ENCODE peak calls at places on chromosomes 11 and 22, in five cellular contexts. X is GM12865, A is dorsolateral prefrontal cortex, N is brain microvascular endothelial cell, Q is suprapubic skin. H is an unnamed sample.

GRCh38 chr11:101718406-101718805 is 134.6 kb upstream of the TRPC6 start:
- DNase-seq in X (no peak), A (no peak), N (peak), Q (no peak), H (no peak)

GRCh38 chr22:48536691-48537591 is 1290.7 kb downstream of the BRD1 start:
- DNase-seq in X (no peak), A (peak), N (no peak), Q (no peak), H (no peak)

GRCh38 chr11:75576445-75577049 is 14.5 kb downstream of the SERPINH1 start:
- DNase-seq in X (peak), A (no peak), N (peak), Q (no peak), H (peak)

GRCh38 chr22:44537016-44537936 is 39.2 kb upstream of the RTL6 start:
- DNase-seq in X (no peak), A (no peak), N (no peak), Q (peak), H (no peak)

GRCh38 chr11:29129850-29130249 is 887.0 kb downstream of the KCNA4 start:
- DNase-seq in X (no peak), A (no peak), N (peak), Q (no peak), H (no peak)

GRCh38 chr11:69839516-69839915 is 20.3 kb upstream of the FGF3 start:
- DNase-seq in X (no peak), A (no peak), N (no peak), Q (no peak), H (no peak)

GRCh38 chr11:72091292-72091691 is 10.6 kb downstream of the LRRC51 start:
- DNase-seq in X (peak), A (peak), N (peak), Q (no peak), H (peak)

GRCh38 chr22:34570408-34570807 is 495.6 kb upstream of the ISX start:
- DNase-seq in X (no peak), A (no peak), N (no peak), Q (no peak), H (no peak)

DNA sequence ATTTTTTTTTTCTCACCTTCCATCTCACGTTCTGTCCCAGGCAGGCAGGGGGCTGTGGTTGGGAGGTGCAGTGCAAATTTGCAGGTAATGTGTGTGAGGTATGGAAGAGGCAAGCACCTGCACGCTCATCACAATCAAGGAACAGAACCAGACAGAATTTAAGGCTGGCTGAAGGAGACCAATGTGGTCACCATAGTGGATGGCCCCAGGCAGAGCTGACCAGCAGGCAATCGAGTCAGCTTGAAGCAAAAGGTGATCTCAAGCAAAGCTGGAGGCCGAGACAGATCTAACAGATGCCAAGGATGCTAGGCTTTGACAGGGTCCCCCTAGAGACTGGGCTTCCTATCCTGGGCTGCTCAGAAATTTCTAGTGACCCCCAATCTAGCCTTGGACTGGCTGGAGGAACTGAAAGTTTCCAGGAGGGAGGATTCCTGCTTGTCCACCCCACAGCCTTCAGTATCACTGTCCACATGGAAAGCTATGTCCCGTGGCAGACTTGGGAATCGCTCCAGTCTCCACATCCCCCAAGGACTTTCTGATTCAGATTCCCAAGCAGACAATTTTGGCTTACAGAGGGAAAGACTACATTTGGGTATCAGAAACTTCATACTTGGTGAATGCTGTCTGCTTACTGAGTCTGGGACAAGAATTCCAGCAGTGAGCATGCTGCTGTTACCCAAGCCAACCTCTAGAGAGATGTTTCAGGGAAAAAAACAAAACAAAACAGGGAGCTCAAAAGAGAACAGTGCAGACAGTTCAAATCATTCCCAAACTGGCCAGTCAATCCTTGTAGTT is 9.0 kb upstream of the MICAL3 start:
- DNase-seq in X (no peak), A (no peak), N (no peak), Q (peak), H (no peak)
- TF ChIP-seq CTCF in X (no peak), A (no peak), N (peak), Q (no peak), H (no peak)

DNA sequence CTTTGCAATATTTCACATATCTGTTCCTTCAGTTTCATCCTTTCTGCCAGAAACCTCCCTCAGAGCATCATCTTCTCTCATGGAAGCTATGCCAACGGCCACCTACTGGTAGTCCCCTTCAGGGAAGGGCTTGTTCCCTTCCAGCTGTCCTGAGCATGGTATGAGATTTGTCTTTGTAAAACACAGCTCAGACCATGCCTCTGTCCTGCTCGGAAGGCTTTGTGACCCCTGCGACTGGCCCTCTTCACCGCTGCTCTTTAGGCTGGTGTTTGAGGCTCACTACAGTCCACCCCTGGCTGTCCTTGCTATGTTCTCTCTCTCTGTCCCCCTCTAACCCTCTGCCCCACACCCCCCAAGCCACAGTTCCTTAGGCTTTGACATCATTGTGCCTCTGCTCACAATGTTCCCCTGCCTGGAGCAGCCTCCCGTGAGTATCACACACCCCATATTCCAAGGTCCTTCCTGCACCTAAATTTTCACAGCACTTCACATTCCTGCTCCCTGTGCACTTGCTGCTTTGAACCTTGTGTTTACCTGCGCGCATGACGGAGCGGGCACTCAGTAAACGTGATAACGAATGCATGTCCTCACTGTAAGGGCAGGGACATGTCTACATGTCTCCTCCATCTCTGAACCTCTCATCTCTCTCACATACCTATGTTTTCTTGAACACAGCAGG is 24.0 kb upstream of the ACER3 start:
- DNase-seq in X (no peak), A (no peak), N (no peak), Q (no peak), H (no peak)
- TF ChIP-seq CTCF in X (no peak), A (peak), N (no peak), Q (no peak), H (no peak)

DNA sequence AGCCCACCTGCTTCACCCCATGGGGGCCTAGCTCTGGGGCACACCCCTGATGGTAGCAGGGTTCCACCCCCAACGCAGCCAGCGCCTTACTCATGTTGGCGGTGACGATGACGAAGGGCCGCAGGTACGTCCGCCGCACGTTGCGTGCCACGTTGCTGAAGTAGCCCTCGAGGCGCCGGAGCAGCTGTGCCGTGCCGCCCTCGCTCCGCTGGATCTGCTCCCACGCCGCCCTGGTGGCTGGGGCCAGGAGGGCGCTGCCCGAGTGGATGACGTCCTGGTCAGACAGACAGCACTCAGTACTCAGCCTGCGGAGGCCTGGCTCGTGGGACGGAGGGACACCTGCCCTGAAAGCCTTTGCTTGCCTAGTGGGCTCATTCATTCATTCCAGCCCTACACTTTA is 50.8 kb downstream of the TRMU start:
- DNase-seq in X (no peak), A (no peak), N (no peak), Q (no peak), H (no peak)
- TF ChIP-seq CTCF in X (no peak), A (no peak), N (peak), Q (no peak), H (no peak)

GRCh38 chr11:119134389-119134978 is 13.1 kb downstream of the HINFP start:
- DNase-seq in X (no peak), A (no peak), N (no peak), Q (no peak), H (no peak)
- TF ChIP-seq CTCF in X (peak), A (peak), N (peak), Q (peak), H (peak)

GRCh38 chr22:49704345-49705215 is 123.1 kb downstream of the BRD1 start:
- DNase-seq in X (no peak), A (no peak), N (no peak), Q (no peak), H (no peak)
- TF ChIP-seq CTCF in X (no peak), A (no peak), N (no peak), Q (no peak), H (no peak)

GRCh38 chr11:61545341-61545740 is 35.5 kb downstream of the SYT7 start:
- DNase-seq in X (no peak), A (no peak), N (peak), Q (no peak), H (peak)
- TF ChIP-seq CTCF in X (peak), A (no peak), N (peak), Q (peak), H (peak)

DNA sequence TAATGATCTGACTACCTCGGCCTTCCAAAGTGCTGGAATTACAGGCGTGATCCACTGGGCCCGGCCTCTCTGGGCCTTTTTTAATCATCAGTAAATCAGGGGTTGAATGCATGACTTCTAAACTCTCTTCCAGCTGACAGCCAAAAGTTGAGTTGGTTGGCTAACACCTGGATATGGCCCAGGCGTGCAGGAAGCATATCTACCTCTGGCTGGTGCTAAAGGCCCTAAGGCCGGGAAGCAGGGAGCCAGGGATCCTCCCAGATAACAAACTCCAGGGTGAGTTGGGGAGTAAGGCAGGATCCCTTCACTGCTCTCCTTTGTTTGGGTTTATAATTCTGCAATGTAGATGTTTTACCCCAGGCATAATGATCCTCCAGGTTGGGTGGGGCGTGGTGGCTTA is 13.7 kb upstream of the PTPRJ start:
- DNase-seq in X (no peak), A (no peak), N (no peak), Q (no peak), H (no peak)
- TF ChIP-seq CTCF in X (no peak), A (no peak), N (no peak), Q (no peak), H (no peak)

DNA sequence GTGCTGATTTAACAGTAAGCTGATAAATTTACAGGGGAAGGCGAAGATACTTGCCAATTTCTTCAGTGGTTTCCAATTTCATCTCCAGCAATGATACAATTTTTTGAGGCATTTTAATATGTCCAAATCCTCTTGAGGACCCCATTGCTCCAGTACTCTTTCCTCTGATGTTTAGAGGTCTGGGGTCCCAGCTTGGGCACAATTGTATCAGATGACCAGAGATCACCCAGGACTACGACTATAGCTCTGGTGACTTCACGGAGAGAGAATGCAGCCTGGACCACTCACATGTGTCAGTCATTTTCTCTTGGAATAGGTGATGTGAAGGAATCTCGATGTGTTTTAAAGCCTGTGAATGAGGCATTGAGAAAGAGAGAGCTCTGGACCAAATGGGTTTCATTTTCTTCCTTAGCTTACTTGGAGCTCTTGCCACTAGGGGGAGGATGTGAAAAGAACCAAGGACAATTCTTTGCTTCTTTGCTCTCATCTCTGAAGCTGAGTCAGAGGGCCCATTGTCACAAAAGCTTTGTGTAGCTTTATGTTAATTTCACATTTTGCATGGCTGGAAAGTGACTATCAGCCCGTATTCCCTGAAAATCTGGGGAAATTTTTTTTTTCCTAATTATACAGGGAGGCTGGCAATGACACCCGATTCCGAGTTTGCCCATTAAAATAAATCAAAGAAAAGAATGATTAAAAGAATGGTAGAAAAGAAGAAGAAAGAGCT is 6.7 kb upstream of the CCDC90B start:
- DNase-seq in X (peak), A (peak), N (peak), Q (no peak), H (peak)
- TF ChIP-seq CTCF in X (peak), A (peak), N (peak), Q (peak), H (peak)

DNA sequence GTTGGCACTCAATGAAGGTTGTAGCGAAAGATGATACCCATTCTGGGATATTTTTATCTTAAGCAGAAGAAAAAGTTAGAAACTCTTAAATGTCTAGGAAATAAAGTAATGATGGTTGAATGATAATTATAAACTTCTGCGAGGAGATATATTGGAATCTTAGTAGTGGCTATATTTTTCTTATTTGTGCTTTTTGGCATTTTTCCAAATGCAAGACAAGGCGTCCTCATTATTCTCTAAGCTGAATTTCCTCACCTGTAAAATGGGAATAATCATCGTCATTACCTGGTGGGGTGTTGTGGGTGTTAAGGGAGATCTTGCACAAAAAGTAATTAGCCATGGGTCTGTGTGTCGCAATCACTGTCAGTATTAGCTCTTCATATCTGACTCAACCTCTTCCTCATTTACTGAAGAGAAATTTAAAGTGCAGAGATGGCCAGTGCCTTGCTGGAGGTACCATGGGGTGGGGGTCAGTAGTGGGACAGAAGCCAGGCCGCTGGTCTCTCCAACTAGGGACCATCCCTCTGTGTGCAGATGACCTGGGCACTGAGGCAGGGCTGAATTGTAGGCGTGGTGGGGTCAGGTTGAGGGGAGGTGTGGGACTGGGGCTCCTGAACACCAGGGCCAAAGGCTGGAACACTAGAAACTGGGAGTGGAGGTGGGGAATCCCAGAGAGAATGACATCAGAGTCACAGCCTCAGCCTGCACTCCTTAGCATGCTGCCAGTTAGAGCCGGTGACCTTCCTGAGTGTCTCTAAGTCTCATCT is 4.2 kb downstream of the PITPNM1 start:
- DNase-seq in X (no peak), A (no peak), N (no peak), Q (no peak), H (no peak)
- TF ChIP-seq CTCF in X (no peak), A (no peak), N (no peak), Q (no peak), H (no peak)

GRCh38 chr11:17013548-17014320 is 480 bp downstream of the PLEKHA7 start:
- DNase-seq in X (no peak), A (no peak), N (no peak), Q (no peak), H (peak)

GRCh38 chr11:17012712-17013547 is 1.3 kb downstream of the PLEKHA7 start:
- DNase-seq in X (no peak), A (no peak), N (peak), Q (no peak), H (no peak)

GRCh38 chr11:17014321-17014773 is at the start of gene PLEKHA7:
- DNase-seq in X (no peak), A (no peak), N (no peak), Q (no peak), H (peak)

GRCh38 chr11:17015639-17016125 is 1.5 kb upstream of the PLEKHA7 start:
- DNase-seq in X (peak), A (no peak), N (no peak), Q (no peak), H (no peak)

GRCh38 chr11:17014774-17015638 is 792 bp upstream of the PLEKHA7 start:
- DNase-seq in X (peak), A (no peak), N (peak), Q (no peak), H (peak)
- TF ChIP-seq CTCF in X (peak), A (peak), N (peak), Q (no peak), H (peak)